ENCODE peak calls at places on chromosome 22, in five cellular contexts. One of them, this sample, is unnamed.

GRCh38 chr22:44658371-44658953 is 43.5 kb upstream of the PRR5 start:
- DNase-seq in fibroblast of lung: peak; percentile 66
- DNase-seq in PC-9: no peak
- DNase-seq in CD4-positive, alpha-beta T cell: no peak
- DNase-seq in HCT116: no peak
- DNase-seq in this sample: no peak

GRCh38 chr22:24421428-24421931 is 5.9 kb upstream of the ADORA2A start:
- DNase-seq in fibroblast of lung: no peak
- DNase-seq in PC-9: no peak
- DNase-seq in CD4-positive, alpha-beta T cell: no peak
- DNase-seq in HCT116: peak; percentile 12
- DNase-seq in this sample: peak; percentile 59

GRCh38 chr22:25563757-25564319 is 637 bp upstream of the GRK3 start:
- DNase-seq in fibroblast of lung: no peak
- DNase-seq in PC-9: no peak
- DNase-seq in CD4-positive, alpha-beta T cell: no peak
- DNase-seq in HCT116: no peak
- DNase-seq in this sample: no peak

GRCh38 chr22:49800408-49801238 is 27.1 kb downstream of the BRD1 start:
- DNase-seq in fibroblast of lung: no peak
- DNase-seq in PC-9: no peak
- DNase-seq in CD4-positive, alpha-beta T cell: no peak
- DNase-seq in HCT116: no peak
- DNase-seq in this sample: no peak

GRCh38 chr22:17924076-17924475 is 100.3 kb downstream of the MICAL3 start:
- DNase-seq in fibroblast of lung: no peak
- DNase-seq in PC-9: no peak
- DNase-seq in CD4-positive, alpha-beta T cell: no peak
- DNase-seq in HCT116: no peak
- DNase-seq in this sample: no peak

GRCh38 chr22:19896665-19897355 is 42.1 kb upstream of the GNB1L start:
- DNase-seq in fibroblast of lung: no peak
- DNase-seq in PC-9: no peak
- DNase-seq in CD4-positive, alpha-beta T cell: no peak
- DNase-seq in HCT116: no peak
- DNase-seq in this sample: peak; percentile 48

GRCh38 chr22:26172389-26172990 is 3.2 kb downstream of the SEZ6L start:
- DNase-seq in fibroblast of lung: peak; percentile 9
- DNase-seq in PC-9: no peak
- DNase-seq in CD4-positive, alpha-beta T cell: no peak
- DNase-seq in HCT116: peak; percentile 24
- DNase-seq in this sample: no peak

GRCh38 chr22:31790240-31790639 is 36.4 kb downstream of the DEPDC5 start:
- DNase-seq in fibroblast of lung: no peak
- DNase-seq in PC-9: no peak
- DNase-seq in CD4-positive, alpha-beta T cell: no peak
- DNase-seq in HCT116: no peak
- DNase-seq in this sample: no peak

GRCh38 chr22:43267332-43267731 is 75.8 kb downstream of the SCUBE1 start:
- DNase-seq in fibroblast of lung: no peak
- DNase-seq in PC-9: no peak
- DNase-seq in CD4-positive, alpha-beta T cell: no peak
- DNase-seq in HCT116: no peak
- DNase-seq in this sample: no peak

GRCh38 chr22:17672417-17672991 is 33.9 kb downstream of the BCL2L13 start:
- DNase-seq in fibroblast of lung: peak; percentile 81
- DNase-seq in PC-9: no peak
- DNase-seq in CD4-positive, alpha-beta T cell: no peak
- DNase-seq in HCT116: no peak
- DNase-seq in this sample: no peak

GRCh38 chr22:35197071-35197470 is 60.2 kb upstream of the HMGXB4 start:
- DNase-seq in fibroblast of lung: no peak
- DNase-seq in PC-9: no peak
- DNase-seq in CD4-positive, alpha-beta T cell: no peak
- DNase-seq in HCT116: no peak
- DNase-seq in this sample: no peak

GRCh38 chr22:36948273-36949055 is 35.0 kb downstream of the CSF2RB start:
- DNase-seq in fibroblast of lung: peak; percentile 41
- DNase-seq in PC-9: no peak
- DNase-seq in CD4-positive, alpha-beta T cell: no peak
- DNase-seq in HCT116: no peak
- DNase-seq in this sample: no peak

GRCh38 chr22:37428649-37429586 is 1.6 kb upstream of the ELFN2 start:
- DNase-seq in fibroblast of lung: peak; percentile 45
- DNase-seq in PC-9: no peak
- DNase-seq in CD4-positive, alpha-beta T cell: peak; percentile 54
- DNase-seq in HCT116: peak; percentile 37
- DNase-seq in this sample: peak; percentile 42

GRCh38 chr22:26616650-26617049 is 1.2 kb downstream of the CRYBB1 start:
- DNase-seq in fibroblast of lung: no peak
- DNase-seq in PC-9: no peak
- DNase-seq in CD4-positive, alpha-beta T cell: no peak
- DNase-seq in HCT116: no peak
- DNase-seq in this sample: no peak

GRCh38 chr22:36104988-36105387 is 55.6 kb downstream of the APOL3 start:
- DNase-seq in fibroblast of lung: peak; percentile 33
- DNase-seq in PC-9: no peak
- DNase-seq in CD4-positive, alpha-beta T cell: no peak
- DNase-seq in HCT116: no peak
- DNase-seq in this sample: no peak

GRCh38 chr22:40183029-40183581 is 5.4 kb downstream of the TNRC6B start:
- DNase-seq in fibroblast of lung: peak; percentile 92
- DNase-seq in PC-9: peak; percentile 70
- DNase-seq in CD4-positive, alpha-beta T cell: no peak
- DNase-seq in HCT116: no peak
- DNase-seq in this sample: no peak

GRCh38 chr22:19693581-19693980 is 20.7 kb upstream of the SEPTIN5 start:
- DNase-seq in fibroblast of lung: no peak
- DNase-seq in PC-9: no peak
- DNase-seq in CD4-positive, alpha-beta T cell: no peak
- DNase-seq in HCT116: no peak
- DNase-seq in this sample: no peak

GRCh38 chr22:37860796-37861421 is 11.7 kb downstream of the EIF3L start:
- DNase-seq in fibroblast of lung: no peak
- DNase-seq in PC-9: no peak
- DNase-seq in CD4-positive, alpha-beta T cell: no peak
- DNase-seq in HCT116: no peak
- DNase-seq in this sample: no peak

GRCh38 chr22:30826670-30827355 is 132.1 kb downstream of the OSBP2 start:
- DNase-seq in fibroblast of lung: no peak
- DNase-seq in PC-9: no peak
- DNase-seq in CD4-positive, alpha-beta T cell: no peak
- DNase-seq in HCT116: no peak
- DNase-seq in this sample: no peak

GRCh38 chr22:27345681-27346080 is 455.9 kb downstream of the MN1 start:
- DNase-seq in fibroblast of lung: no peak
- DNase-seq in PC-9: no peak
- DNase-seq in CD4-positive, alpha-beta T cell: no peak
- DNase-seq in HCT116: no peak
- DNase-seq in this sample: no peak

GRCh38 chr22:47332246-47332980 is 570.0 kb downstream of the TBC1D22A start:
- DNase-seq in fibroblast of lung: no peak
- DNase-seq in PC-9: no peak
- DNase-seq in CD4-positive, alpha-beta T cell: no peak
- DNase-seq in HCT116: no peak
- DNase-seq in this sample: no peak
- H3K9me3 ChIP-seq in fibroblast of lung: no peaks in the 10 kb centered on the region
- H3K9me3 ChIP-seq in PC-9: no peaks in the 10 kb centered on the region
- H3K9me3 ChIP-seq in CD4-positive, alpha-beta T cell: no peaks in the 10 kb centered on the region
- H3K9me3 ChIP-seq in HCT116: no peaks in the 10 kb centered on the region
- H3K9me3 ChIP-seq in this sample: no peaks in the 10 kb centered on the region

GRCh38 chr22:41917906-41918791 is 3.3 kb upstream of the SHISA8 start:
- DNase-seq in fibroblast of lung: peak; percentile 46
- DNase-seq in PC-9: peak; percentile 44
- DNase-seq in CD4-positive, alpha-beta T cell: no peak
- DNase-seq in HCT116: no peak
- DNase-seq in this sample: no peak
- H3K27me3 ChIP-seq in fibroblast of lung: peaks cover 29% of the 10 kb centered on the region
- H3K27me3 ChIP-seq in PC-9: peaks cover 9% of the 10 kb centered on the region
- H3K27me3 ChIP-seq in CD4-positive, alpha-beta T cell: peaks cover 23% of the 10 kb centered on the region
- H3K27me3 ChIP-seq in HCT116: no peaks in the 10 kb centered on the region
- H3K27me3 ChIP-seq in this sample: peaks cover 18% of the 10 kb centered on the region

GRCh38 chr22:48513446-48513845 is 1314.2 kb downstream of the BRD1 start:
- DNase-seq in fibroblast of lung: no peak
- DNase-seq in PC-9: no peak
- DNase-seq in CD4-positive, alpha-beta T cell: no peak
- DNase-seq in HCT116: no peak
- DNase-seq in this sample: no peak
- H3K9me3 ChIP-seq in fibroblast of lung: no peaks in the 10 kb centered on the region
- H3K9me3 ChIP-seq in PC-9: no peaks in the 10 kb centered on the region
- H3K9me3 ChIP-seq in CD4-positive, alpha-beta T cell: no peaks in the 10 kb centered on the region
- H3K9me3 ChIP-seq in HCT116: no peaks in the 10 kb centered on the region
- H3K9me3 ChIP-seq in this sample: no peaks in the 10 kb centered on the region

GRCh38 chr22:23103199-23103954 is 33.1 kb downstream of the GNAZ start:
- DNase-seq in fibroblast of lung: no peak
- DNase-seq in PC-9: no peak
- DNase-seq in CD4-positive, alpha-beta T cell: no peak
- DNase-seq in HCT116: no peak
- DNase-seq in this sample: no peak
- H3K27me3 ChIP-seq in fibroblast of lung: no peaks in the 10 kb centered on the region
- H3K27me3 ChIP-seq in PC-9: peaks cover 63% of the 10 kb centered on the region
- H3K27me3 ChIP-seq in CD4-positive, alpha-beta T cell: no peaks in the 10 kb centered on the region
- H3K27me3 ChIP-seq in HCT116: no peaks in the 10 kb centered on the region
- H3K27me3 ChIP-seq in this sample: no peaks in the 10 kb centered on the region

This sample was measured in CD8-positive, alpha-beta memory T cell.